ENCODE peak calls at places on chromosomes 11 and 22, in five cellular contexts. B is trophoblast cell, C is body of pancreas, E is astrocyte, K is heart right ventricle. X is an unnamed sample.

GRCh38 chr22:40401532-40401931 is 31.1 kb downstream of the SGSM3 start:
- DNase-seq in E (no peak), K (no peak), B (no peak), C (no peak), X (no peak)

GRCh38 chr22:40631925-40632324 is 4.6 kb downstream of the MRTFA start:
- DNase-seq in C (no peak), B (no peak), E (no peak), K (no peak), X (no peak)

GRCh38 chr11:120182790-120183491 is 27.9 kb upstream of the OAF start:
- DNase-seq in E (no peak), B (no peak), K (peak; percentile 52), C (peak; percentile 77), X (peak; percentile 74)

GRCh38 chr22:49437956-49438355 is 389.7 kb downstream of the BRD1 start:
- DNase-seq in K (no peak), E (no peak), B (no peak), C (no peak), X (no peak)

GRCh38 chr11:115550291-115551059 is 46.3 kb upstream of the CADM1 start:
- DNase-seq in E (peak; percentile 25), B (no peak), K (no peak), C (no peak), X (no peak)

GRCh38 chr11:70802185-70802584 is 403.9 kb downstream of the CTTN start:
- DNase-seq in C (no peak), B (no peak), K (no peak), E (no peak), X (no peak)

GRCh38 chr11:95087171-95087570 is 2.5 kb upstream of the ENDOD1 start:
- DNase-seq in C (no peak), B (no peak), E (no peak), K (no peak), X (no peak)

GRCh38 chr11:77884186-77884828 is 63.4 kb downstream of the AAMDC start:
- DNase-seq in K (no peak), B (peak; percentile 64), C (no peak), E (peak; percentile 92), X (no peak)

GRCh38 chr11:28606930-28607329 is 498.7 kb downstream of the METTL15 start:
- DNase-seq in E (no peak), C (no peak), B (no peak), K (no peak), X (no peak)

GRCh38 chr22:30445438-30445936 is 19.9 kb downstream of the MTFP1 start:
- DNase-seq in K (no peak), B (no peak), E (no peak), C (no peak), X (no peak)

GRCh38 chr11:67303989-67304411 is 670 bp downstream of the SSH3 start:
- DNase-seq in E (no peak), C (no peak), K (peak; percentile 45), B (peak; percentile 55), X (peak; percentile 73)

GRCh38 chr22:24421428-24421931 is 5.9 kb upstream of the ADORA2A start:
- DNase-seq in K (no peak), B (no peak), C (no peak), E (no peak), X (no peak)

GRCh38 chr11:115324569-115325432 is 179.4 kb downstream of the CADM1 start:
- DNase-seq in C (peak; percentile 17), E (peak; percentile 66), K (no peak), B (peak; percentile 20), X (no peak)

GRCh38 chr22:43001271-43002197 is 13.4 kb downstream of the PACSIN2 start:
- DNase-seq in B (no peak), K (no peak), C (no peak), E (peak; percentile 67), X (no peak)

GRCh38 chr11:129620705-129621104 is 194.9 kb upstream of the TMEM45B start:
- DNase-seq in B (no peak), K (no peak), C (no peak), E (peak; percentile 54), X (no peak)

GRCh38 chr11:68332186-68332585 is 19.8 kb downstream of the LRP5 start:
- DNase-seq in B (no peak), E (no peak), C (no peak), K (no peak), X (no peak)

GRCh38 chr11:24513837-24514594 is 17.2 kb downstream of the LUZP2 start:
- DNase-seq in C (no peak), B (no peak), E (no peak), K (no peak), X (no peak)

GRCh38 chr22:50196256-50196655 is 4.6 kb upstream of the SELENOO start:
- DNase-seq in K (no peak), E (no peak), C (no peak), B (no peak), X (no peak)

GRCh38 chr11:80899381-80899780 is 1458.6 kb upstream of the TENM4 start:
- DNase-seq in C (no peak), B (no peak), E (peak; percentile 8), K (no peak), X (no peak)

GRCh38 chr11:75233688-75234295 is 6.8 kb upstream of the TPBGL start:
- DNase-seq in K (no peak), E (peak; percentile 41), B (peak; percentile 16), C (no peak), X (peak; percentile 20)

GRCh38 chr11:73040046-73040445 is 102.1 kb downstream of the FCHSD2 start:
- DNase-seq in C (no peak), E (no peak), K (no peak), B (no peak), X (no peak)

GRCh38 chr11:82462588-82462987 is 271.1 kb downstream of the FAM181B start:
- DNase-seq in C (no peak), B (no peak), E (no peak), K (no peak), X (no peak)

GRCh38 chr22:25853078-25853477 is 111.1 kb downstream of the MYO18B start:
- DNase-seq in E (no peak), C (no peak), B (no peak), K (no peak), X (no peak)

GRCh38 chr11:69055598-69056516 is 7.1 kb downstream of the TPCN2 start:
- DNase-seq in C (no peak), K (no peak), B (no peak), E (no peak), X (peak; percentile 80)

GRCh38 chr11:94740083-94740974 is 27.8 kb upstream of the AMOTL1 start:
- DNase-seq in C (peak; percentile 23), K (peak; percentile 63), B (no peak), E (no peak), X (peak; percentile 79)

GRCh38 chr11:114082415-114082748 is 22.9 kb downstream of the ZBTB16 start:
- DNase-seq in C (peak; percentile 20), E (no peak), K (no peak), B (no peak), X (no peak)

GRCh38 chr11:11661356-11662040 is 39.7 kb upstream of the GALNT18 start:
- DNase-seq in K (no peak), C (no peak), B (no peak), E (no peak), X (no peak)

DNA sequence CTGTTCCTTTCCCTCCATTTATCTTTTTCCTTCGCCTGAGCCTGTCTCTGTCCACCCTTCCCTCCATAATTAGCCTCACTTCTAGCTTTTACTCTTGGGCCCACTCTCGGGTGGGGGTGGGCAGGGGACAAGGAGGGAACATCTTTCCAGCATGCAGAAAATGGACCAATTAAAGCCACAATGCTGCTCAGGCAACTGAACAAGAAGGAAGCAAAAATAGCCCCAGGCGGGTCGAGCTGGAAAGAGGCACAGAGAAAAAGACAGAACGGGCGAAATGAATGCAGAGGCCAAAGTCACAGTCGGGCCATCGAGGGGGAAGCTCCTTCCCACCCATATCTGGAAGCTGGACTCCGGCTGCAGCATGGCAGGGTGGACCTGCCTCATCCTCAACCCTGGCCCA is 58.7 kb upstream of the PRDM11 start:
- DNase-seq in B (peak; percentile 54), K (no peak), E (no peak), C (no peak), X (no peak)
- H3K4me1 ChIP-seq in B (peaks cover 20% of the 10 kb centered on the region), K (peaks cover 61% of the 10 kb centered on the region), E (peaks cover 11% of the 10 kb centered on the region), C (peaks cover 24% of the 10 kb centered on the region), X (peaks cover 44% of the 10 kb centered on the region)

GRCh38 chr11:27421819-27422494 is 50.6 kb downstream of the LGR4 start:
- DNase-seq in E (no peak), B (no peak), K (no peak), C (no peak), X (no peak)
- H3K4me1 ChIP-seq in E (peaks cover 4% of the 10 kb centered on the region), B (no peaks in the 10 kb centered on the region), K (peaks cover 19% of the 10 kb centered on the region), C (peaks cover 80% of the 10 kb centered on the region), X (peaks cover 50% of the 10 kb centered on the region)

DNA sequence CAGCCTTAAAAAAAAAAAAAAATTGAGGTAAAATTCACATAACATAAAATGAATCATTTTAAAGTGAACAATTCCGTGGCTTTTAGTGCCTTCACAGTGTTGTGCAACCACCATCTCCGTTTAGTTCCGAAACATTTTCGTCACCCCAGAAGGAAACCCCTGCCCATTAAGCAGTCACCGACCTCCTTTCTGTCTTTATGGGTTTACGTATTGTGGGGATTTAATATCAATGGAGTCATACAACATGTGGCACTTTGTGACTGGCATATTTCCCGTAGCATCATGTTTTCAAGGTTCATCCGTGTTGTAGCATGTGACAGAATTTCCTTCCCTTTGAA is 65.5 kb downstream of the BCR start:
- DNase-seq in B (no peak), E (no peak), C (no peak), K (no peak), X (no peak)
- H3K4me1 ChIP-seq in B (peaks cover 44% of the 10 kb centered on the region), E (peaks cover 41% of the 10 kb centered on the region), C (peaks cover 23% of the 10 kb centered on the region), K (no peaks in the 10 kb centered on the region), X (peaks cover 9% of the 10 kb centered on the region)

GRCh38 chr22:45319319-45319675 is 9.6 kb downstream of the FAM118A start:
- DNase-seq in C (no peak), B (no peak), K (peak; percentile 38), E (peak; percentile 35), X (no peak)

GRCh38 chr22:45318168-45318557 is 8.4 kb downstream of the FAM118A start:
- DNase-seq in C (peak; percentile 53), K (peak; percentile 74), B (no peak), E (peak; percentile 91), X (peak; percentile 89)

GRCh38 chr22:45318558-45319318 is 9.0 kb downstream of the FAM118A start:
- DNase-seq in C (no peak), K (no peak), E (peak; percentile 68), B (no peak), X (no peak)

GRCh38 chr22:45316796-45317526 is 7.2 kb downstream of the FAM118A start:
- DNase-seq in B (no peak), E (no peak), K (no peak), C (no peak), X (no peak)

DNA sequence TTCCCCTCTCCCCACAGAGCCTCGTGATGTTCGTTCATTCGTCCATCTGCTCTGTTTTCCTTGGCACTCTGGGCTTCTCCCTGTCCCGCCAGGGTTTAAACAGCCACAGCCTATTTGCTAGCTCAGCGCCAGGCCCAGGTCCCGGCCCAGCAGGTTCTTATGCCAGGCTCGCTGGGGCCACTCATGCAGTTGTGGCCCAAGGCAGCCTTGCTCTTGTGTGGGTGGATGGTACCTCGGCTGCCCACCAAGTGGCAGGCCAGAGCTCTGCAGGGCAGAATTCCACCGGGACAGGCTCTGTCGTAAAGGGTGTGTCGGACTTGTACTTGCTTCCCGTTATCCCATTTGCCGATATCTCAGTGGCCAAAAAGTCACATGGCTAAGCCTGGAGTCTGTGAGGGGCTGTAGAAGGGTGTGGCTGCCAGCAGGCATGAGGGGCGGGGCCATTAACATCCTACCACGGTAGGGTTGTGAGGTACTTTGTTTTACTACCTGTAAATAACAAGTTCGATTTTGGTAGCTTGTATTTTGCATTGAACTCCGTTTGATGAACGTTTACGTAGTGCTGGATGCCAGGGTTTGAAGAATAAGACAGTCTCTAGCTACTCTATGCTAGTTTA is 7.9 kb downstream of the FAM118A start:
- DNase-seq in K (peak; percentile 59), B (no peak), C (no peak), E (peak; percentile 53), X (peak; percentile 79)
- H3K4me1 ChIP-seq in K (peaks cover 56% of the 10 kb centered on the region), B (peaks cover 11% of the 10 kb centered on the region), C (peaks cover 21% of the 10 kb centered on the region), E (peaks cover 26% of the 10 kb centered on the region), X (peaks cover 50% of the 10 kb centered on the region)

GRCh38 chr11:60265373-60266214 is 14.9 kb upstream of the MS4A4A start:
- DNase-seq in B (peak; percentile 41), C (no peak), K (no peak), E (no peak), X (no peak)
- H3K4me1 ChIP-seq in B (no peaks in the 10 kb centered on the region), C (no peaks in the 10 kb centered on the region), K (no peaks in the 10 kb centered on the region), E (no peaks in the 10 kb centered on the region), X (no peaks in the 10 kb centered on the region)

X was measured in suprapubic skin.